ENCODE peak calls at places on chromosomes 6 and 20, in six cellular contexts. One of them, this sample, is unnamed.

GRCh38 chr6:105087571-105088211 is 92.1 kb downstream of the POPDC3 start:
- DNase-seq in tibial artery: no peak
- DNase-seq in brain microvascular endothelial cell: peak
- DNase-seq in OCI-LY7: peak
- DNase-seq in Peyer's patch: no peak
- DNase-seq in WERI-Rb-1: peak
- DNase-seq in this sample: no peak

GRCh38 chr20:38079353-38079752 is 45.8 kb downstream of the RPRD1B start:
- DNase-seq in tibial artery: no peak
- DNase-seq in brain microvascular endothelial cell: no peak
- DNase-seq in OCI-LY7: no peak
- DNase-seq in Peyer's patch: no peak
- DNase-seq in WERI-Rb-1: no peak
- DNase-seq in this sample: no peak

GRCh38 chr20:64162239-64162621 is 2.0 kb upstream of the MYT1 start:
- DNase-seq in tibial artery: no peak
- DNase-seq in brain microvascular endothelial cell: no peak
- DNase-seq in OCI-LY7: no peak
- DNase-seq in Peyer's patch: no peak
- DNase-seq in WERI-Rb-1: no peak
- DNase-seq in this sample: no peak

GRCh38 chr20:2780948-2781347 is 19.5 kb downstream of the CPXM1 start:
- DNase-seq in tibial artery: no peak
- DNase-seq in brain microvascular endothelial cell: no peak
- DNase-seq in OCI-LY7: no peak
- DNase-seq in Peyer's patch: no peak
- DNase-seq in WERI-Rb-1: no peak
- DNase-seq in this sample: no peak

GRCh38 chr6:43391448-43392031 is 22.1 kb upstream of the ZNF318 start:
- DNase-seq in tibial artery: no peak
- DNase-seq in brain microvascular endothelial cell: no peak
- DNase-seq in OCI-LY7: no peak
- DNase-seq in Peyer's patch: no peak
- DNase-seq in WERI-Rb-1: no peak
- DNase-seq in this sample: no peak

GRCh38 chr6:139743629-139744028 is 369.2 kb upstream of the CITED2 start:
- DNase-seq in tibial artery: no peak
- DNase-seq in brain microvascular endothelial cell: peak
- DNase-seq in OCI-LY7: no peak
- DNase-seq in Peyer's patch: no peak
- DNase-seq in WERI-Rb-1: no peak
- DNase-seq in this sample: peak

GRCh38 chr6:46528956-46529750 is 37.9 kb upstream of the RCAN2 start:
- DNase-seq in tibial artery: no peak
- DNase-seq in brain microvascular endothelial cell: peak
- DNase-seq in OCI-LY7: no peak
- DNase-seq in Peyer's patch: no peak
- DNase-seq in WERI-Rb-1: no peak
- DNase-seq in this sample: no peak

GRCh38 chr20:63657260-63657936 is 714 bp upstream of the RTEL1 start:
- DNase-seq in tibial artery: no peak
- DNase-seq in brain microvascular endothelial cell: no peak
- DNase-seq in OCI-LY7: no peak
- DNase-seq in Peyer's patch: no peak
- DNase-seq in WERI-Rb-1: no peak
- DNase-seq in this sample: no peak

GRCh38 chr6:87832025-87832825 is 130.2 kb upstream of the AKIRIN2 start:
- DNase-seq in tibial artery: no peak
- DNase-seq in brain microvascular endothelial cell: no peak
- DNase-seq in OCI-LY7: peak
- DNase-seq in Peyer's patch: no peak
- DNase-seq in WERI-Rb-1: no peak
- DNase-seq in this sample: no peak

GRCh38 chr6:153804755-153805330 is 234.2 kb upstream of the OPRM1 start:
- DNase-seq in tibial artery: no peak
- DNase-seq in brain microvascular endothelial cell: no peak
- DNase-seq in OCI-LY7: no peak
- DNase-seq in Peyer's patch: no peak
- DNase-seq in WERI-Rb-1: no peak
- DNase-seq in this sample: no peak

GRCh38 chr20:39674842-39675241 is 712.7 kb downstream of the DHX35 start:
- DNase-seq in tibial artery: no peak
- DNase-seq in brain microvascular endothelial cell: no peak
- DNase-seq in OCI-LY7: no peak
- DNase-seq in Peyer's patch: no peak
- DNase-seq in WERI-Rb-1: no peak
- DNase-seq in this sample: no peak

GRCh38 chr20:39676857-39677351 is 714.8 kb downstream of the DHX35 start:
- DNase-seq in tibial artery: no peak
- DNase-seq in brain microvascular endothelial cell: no peak
- DNase-seq in OCI-LY7: no peak
- DNase-seq in Peyer's patch: no peak
- DNase-seq in WERI-Rb-1: no peak
- DNase-seq in this sample: no peak

GRCh38 chr20:39670987-39671386 is 708.8 kb downstream of the DHX35 start:
- DNase-seq in tibial artery: no peak
- DNase-seq in brain microvascular endothelial cell: no peak
- DNase-seq in OCI-LY7: no peak
- DNase-seq in Peyer's patch: no peak
- DNase-seq in WERI-Rb-1: no peak
- DNase-seq in this sample: no peak

DNA sequence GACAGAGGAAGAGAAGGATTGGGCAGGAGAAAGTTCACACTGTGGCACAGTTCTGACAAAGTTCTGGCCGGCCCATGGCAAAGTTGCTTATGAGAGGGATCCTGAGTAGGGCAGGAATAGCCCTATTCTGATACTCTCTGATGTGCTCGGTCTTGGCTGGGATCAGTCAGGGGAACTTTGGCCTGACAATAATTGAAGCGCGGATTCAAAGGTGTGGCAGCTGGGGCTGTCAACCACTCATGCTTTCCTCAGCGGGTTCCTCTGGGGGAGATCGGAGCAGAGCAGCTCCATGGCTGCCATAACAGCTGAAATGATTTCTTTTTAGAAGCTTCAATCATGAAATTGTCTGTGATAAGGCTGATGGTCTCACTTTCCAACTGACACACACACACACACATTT is 714.1 kb downstream of the DHX35 start:
- DNase-seq in tibial artery: no peak
- DNase-seq in brain microvascular endothelial cell: no peak
- DNase-seq in OCI-LY7: no peak
- DNase-seq in Peyer's patch: peak
- DNase-seq in WERI-Rb-1: no peak
- DNase-seq in this sample: no peak
- H3K27ac ChIP-seq in tibial artery: no peak
- H3K27ac ChIP-seq in brain microvascular endothelial cell: no peak
- H3K27ac ChIP-seq in OCI-LY7: no peak
- H3K27ac ChIP-seq in Peyer's patch: no peak
- H3K27ac ChIP-seq in WERI-Rb-1: no peak
- H3K27ac ChIP-seq in this sample: no peak

DNA sequence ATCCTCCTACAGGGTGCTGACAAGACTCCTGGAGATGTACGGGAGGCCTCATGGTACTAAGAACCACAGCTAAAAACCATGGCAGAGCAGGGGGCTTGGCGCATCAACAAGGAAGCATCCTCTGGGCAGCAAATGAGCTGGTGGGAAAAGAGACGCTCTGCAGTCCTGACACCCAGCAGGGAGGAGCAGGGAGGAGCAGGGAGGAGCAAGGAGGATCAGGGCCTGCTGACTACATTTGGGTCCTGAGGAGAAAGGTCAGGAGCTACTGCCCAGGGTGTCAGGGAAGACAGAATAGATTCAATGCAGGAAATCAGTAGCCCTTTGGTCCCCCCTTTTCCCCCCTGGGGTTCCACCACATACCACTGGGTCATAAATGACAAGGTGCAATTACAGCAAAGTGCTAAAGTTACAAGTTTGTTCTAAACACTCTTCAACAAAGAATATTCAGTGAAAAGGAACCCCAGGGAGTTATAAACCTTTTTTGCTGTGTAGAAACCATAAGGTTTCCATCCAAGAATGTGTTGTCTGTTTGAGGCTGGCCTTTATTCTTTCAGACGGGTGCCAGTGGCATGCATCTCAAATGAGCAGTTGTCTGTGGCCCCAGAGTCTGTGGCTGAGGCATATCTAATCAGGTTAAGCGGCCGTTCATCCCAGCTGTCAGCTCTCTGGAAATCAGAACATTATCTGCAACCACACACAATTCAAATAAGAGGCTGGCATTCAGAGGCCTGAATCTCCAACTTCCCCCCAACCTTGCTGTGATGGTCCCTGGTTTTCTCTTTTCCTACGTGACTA is 325.0 kb downstream of the CDC5L start:
- DNase-seq in tibial artery: no peak
- DNase-seq in brain microvascular endothelial cell: no peak
- DNase-seq in OCI-LY7: no peak
- DNase-seq in Peyer's patch: no peak
- DNase-seq in WERI-Rb-1: peak
- DNase-seq in this sample: no peak
- H3K27ac ChIP-seq in tibial artery: no peak
- H3K27ac ChIP-seq in brain microvascular endothelial cell: no peak
- H3K27ac ChIP-seq in OCI-LY7: no peak
- H3K27ac ChIP-seq in Peyer's patch: no peak
- H3K27ac ChIP-seq in WERI-Rb-1: peak
- H3K27ac ChIP-seq in this sample: no peak

GRCh38 chr6:158717341-158718328 is 67.8 kb downstream of the SYTL3 start:
- DNase-seq in tibial artery: no peak
- DNase-seq in brain microvascular endothelial cell: no peak
- DNase-seq in OCI-LY7: peak
- DNase-seq in Peyer's patch: no peak
- DNase-seq in WERI-Rb-1: no peak
- DNase-seq in this sample: no peak

GRCh38 chr6:158715330-158716311 is 65.8 kb downstream of the SYTL3 start:
- DNase-seq in tibial artery: no peak
- DNase-seq in brain microvascular endothelial cell: no peak
- DNase-seq in OCI-LY7: peak
- DNase-seq in Peyer's patch: peak
- DNase-seq in WERI-Rb-1: no peak
- DNase-seq in this sample: no peak

GRCh38 chr6:158713469-158713868 is 63.6 kb downstream of the SYTL3 start:
- DNase-seq in tibial artery: no peak
- DNase-seq in brain microvascular endothelial cell: no peak
- DNase-seq in OCI-LY7: no peak
- DNase-seq in Peyer's patch: no peak
- DNase-seq in WERI-Rb-1: no peak
- DNase-seq in this sample: no peak

GRCh38 chr6:158722176-158722729 is 72.4 kb downstream of the SYTL3 start:
- DNase-seq in tibial artery: no peak
- DNase-seq in brain microvascular endothelial cell: no peak
- DNase-seq in OCI-LY7: no peak
- DNase-seq in Peyer's patch: no peak
- DNase-seq in WERI-Rb-1: no peak
- DNase-seq in this sample: no peak

GRCh38 chr6:158718431-158719126 is 68.7 kb downstream of the SYTL3 start:
- DNase-seq in tibial artery: no peak
- DNase-seq in brain microvascular endothelial cell: peak
- DNase-seq in OCI-LY7: peak
- DNase-seq in Peyer's patch: peak
- DNase-seq in WERI-Rb-1: peak
- DNase-seq in this sample: no peak
- H3K27ac ChIP-seq in tibial artery: no peak
- H3K27ac ChIP-seq in brain microvascular endothelial cell: no peak
- H3K27ac ChIP-seq in OCI-LY7: no peak
- H3K27ac ChIP-seq in Peyer's patch: peak
- H3K27ac ChIP-seq in WERI-Rb-1: peak
- H3K27ac ChIP-seq in this sample: no peak

DNA sequence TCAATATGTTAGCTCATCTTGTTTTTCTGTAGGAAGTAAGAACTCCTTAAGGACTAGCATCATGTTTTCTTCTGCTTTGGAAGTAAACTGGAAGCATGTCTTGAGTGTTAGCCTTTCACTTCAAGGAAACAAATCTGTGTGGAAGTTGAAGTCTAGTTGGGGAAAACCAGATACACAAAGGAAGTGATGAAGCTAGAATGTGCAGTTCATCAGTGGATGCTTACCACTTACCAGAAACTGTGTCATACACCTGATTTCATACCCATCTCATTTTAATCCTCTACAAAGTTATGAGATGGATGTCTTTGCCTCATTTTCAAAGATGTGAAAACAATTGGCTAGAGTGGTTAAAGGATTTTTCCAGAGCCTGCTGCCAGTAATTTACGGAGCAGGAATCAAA is 75.8 kb downstream of the TMEM170B start:
- DNase-seq in tibial artery: no peak
- DNase-seq in brain microvascular endothelial cell: no peak
- DNase-seq in OCI-LY7: no peak
- DNase-seq in Peyer's patch: no peak
- DNase-seq in WERI-Rb-1: no peak
- DNase-seq in this sample: no peak
- H3K27ac ChIP-seq in tibial artery: no peak
- H3K27ac ChIP-seq in brain microvascular endothelial cell: peak
- H3K27ac ChIP-seq in OCI-LY7: no peak
- H3K27ac ChIP-seq in Peyer's patch: no peak
- H3K27ac ChIP-seq in WERI-Rb-1: no peak
- H3K27ac ChIP-seq in this sample: peak

GRCh38 chr20:10550204-10551118 is 115.4 kb downstream of the SLX4IP start:
- DNase-seq in tibial artery: no peak
- DNase-seq in brain microvascular endothelial cell: no peak
- DNase-seq in OCI-LY7: no peak
- DNase-seq in Peyer's patch: no peak
- DNase-seq in WERI-Rb-1: no peak
- DNase-seq in this sample: no peak
- H3K27ac ChIP-seq in tibial artery: peak
- H3K27ac ChIP-seq in brain microvascular endothelial cell: no peak
- H3K27ac ChIP-seq in OCI-LY7: no peak
- H3K27ac ChIP-seq in Peyer's patch: no peak
- H3K27ac ChIP-seq in WERI-Rb-1: no peak
- H3K27ac ChIP-seq in this sample: no peak

GRCh38 chr6:169421890-169422289 is 168.2 kb upstream of the THBS2 start:
- DNase-seq in tibial artery: no peak
- DNase-seq in brain microvascular endothelial cell: no peak
- DNase-seq in OCI-LY7: no peak
- DNase-seq in Peyer's patch: no peak
- DNase-seq in WERI-Rb-1: no peak
- DNase-seq in this sample: no peak
- H3K27ac ChIP-seq in tibial artery: no peak
- H3K27ac ChIP-seq in brain microvascular endothelial cell: no peak
- H3K27ac ChIP-seq in OCI-LY7: no peak
- H3K27ac ChIP-seq in Peyer's patch: no peak
- H3K27ac ChIP-seq in WERI-Rb-1: no peak
- H3K27ac ChIP-seq in this sample: no peak

GRCh38 chr6:147262943-147263342 is 58.7 kb downstream of the STXBP5 start:
- DNase-seq in tibial artery: no peak
- DNase-seq in brain microvascular endothelial cell: no peak
- DNase-seq in OCI-LY7: no peak
- DNase-seq in Peyer's patch: no peak
- DNase-seq in WERI-Rb-1: no peak
- DNase-seq in this sample: no peak
- H3K27ac ChIP-seq in tibial artery: no peak
- H3K27ac ChIP-seq in brain microvascular endothelial cell: no peak
- H3K27ac ChIP-seq in OCI-LY7: no peak
- H3K27ac ChIP-seq in Peyer's patch: no peak
- H3K27ac ChIP-seq in WERI-Rb-1: no peak
- H3K27ac ChIP-seq in this sample: no peak

GRCh38 chr20:48660788-48661187 is 167.0 kb downstream of the PREX1 start:
- DNase-seq in tibial artery: no peak
- DNase-seq in brain microvascular endothelial cell: no peak
- DNase-seq in OCI-LY7: no peak
- DNase-seq in Peyer's patch: no peak
- DNase-seq in WERI-Rb-1: no peak
- DNase-seq in this sample: no peak
- H3K27ac ChIP-seq in tibial artery: peak
- H3K27ac ChIP-seq in brain microvascular endothelial cell: no peak
- H3K27ac ChIP-seq in OCI-LY7: no peak
- H3K27ac ChIP-seq in Peyer's patch: no peak
- H3K27ac ChIP-seq in WERI-Rb-1: no peak
- H3K27ac ChIP-seq in this sample: no peak

GRCh38 chr20:32468313-32468640 is 110.1 kb downstream of the ASXL1 start:
- DNase-seq in tibial artery: no peak
- DNase-seq in brain microvascular endothelial cell: no peak
- DNase-seq in OCI-LY7: no peak
- DNase-seq in Peyer's patch: no peak
- DNase-seq in WERI-Rb-1: no peak
- DNase-seq in this sample: no peak
- H3K27ac ChIP-seq in tibial artery: no peak
- H3K27ac ChIP-seq in brain microvascular endothelial cell: no peak
- H3K27ac ChIP-seq in OCI-LY7: no peak
- H3K27ac ChIP-seq in Peyer's patch: no peak
- H3K27ac ChIP-seq in WERI-Rb-1: no peak
- H3K27ac ChIP-seq in this sample: no peak

This sample was measured in epithelial cell of prostate.